ENCODE peak calls at places on chromosomes 11 and 22, in five cellular contexts. C, E, Z, N and X are unnamed samples.

GRCh38 chr11:120715239-120715638 is 203.7 kb downstream of the GRIK4 start:
- DNase-seq in E (peak), Z (peak), C (peak), N (no peak), X (no peak)

GRCh38 chr11:69101100-69101791 is 52.5 kb downstream of the TPCN2 start:
- DNase-seq in N (peak), E (peak), Z (peak), C (peak), X (peak)

GRCh38 chr11:2571598-2572281 is 126.9 kb downstream of the KCNQ1 start:
- DNase-seq in C (no peak), N (no peak), E (no peak), Z (no peak), X (no peak)

GRCh38 chr11:108142304-108142703 is 20.9 kb downstream of the ACAT1 start:
- DNase-seq in N (no peak), E (no peak), Z (no peak), C (no peak), X (no peak)

GRCh38 chr11:69499216-69499945 is 17.9 kb downstream of the LINC01488 start:
- DNase-seq in Z (no peak), C (no peak), E (no peak), N (no peak), X (no peak)

GRCh38 chr22:35617137-35617755 is at the start of gene MB:
- DNase-seq in N (no peak), E (no peak), Z (no peak), C (no peak), X (no peak)

GRCh38 chr11:73376803-73377629 is 817 bp downstream of the RELT start:
- DNase-seq in N (no peak), Z (peak), E (peak), C (peak), X (peak)

GRCh38 chr11:93236741-93237675 is 39.2 kb upstream of the SLC36A4 start:
- DNase-seq in Z (peak), E (peak), N (no peak), C (peak), X (peak)

GRCh38 chr11:34299962-34300350 is 57.9 kb downstream of the ABTB2 start:
- DNase-seq in Z (no peak), N (no peak), E (no peak), C (no peak), X (no peak)

GRCh38 chr11:43358670-43359431 is at the start of gene TTC17:
- DNase-seq in Z (peak), N (peak), E (peak), C (peak), X (peak)
- TF ChIP-seq POLR2A in Z (peak), N (peak), E (peak), C (peak), X (peak)

DNA sequence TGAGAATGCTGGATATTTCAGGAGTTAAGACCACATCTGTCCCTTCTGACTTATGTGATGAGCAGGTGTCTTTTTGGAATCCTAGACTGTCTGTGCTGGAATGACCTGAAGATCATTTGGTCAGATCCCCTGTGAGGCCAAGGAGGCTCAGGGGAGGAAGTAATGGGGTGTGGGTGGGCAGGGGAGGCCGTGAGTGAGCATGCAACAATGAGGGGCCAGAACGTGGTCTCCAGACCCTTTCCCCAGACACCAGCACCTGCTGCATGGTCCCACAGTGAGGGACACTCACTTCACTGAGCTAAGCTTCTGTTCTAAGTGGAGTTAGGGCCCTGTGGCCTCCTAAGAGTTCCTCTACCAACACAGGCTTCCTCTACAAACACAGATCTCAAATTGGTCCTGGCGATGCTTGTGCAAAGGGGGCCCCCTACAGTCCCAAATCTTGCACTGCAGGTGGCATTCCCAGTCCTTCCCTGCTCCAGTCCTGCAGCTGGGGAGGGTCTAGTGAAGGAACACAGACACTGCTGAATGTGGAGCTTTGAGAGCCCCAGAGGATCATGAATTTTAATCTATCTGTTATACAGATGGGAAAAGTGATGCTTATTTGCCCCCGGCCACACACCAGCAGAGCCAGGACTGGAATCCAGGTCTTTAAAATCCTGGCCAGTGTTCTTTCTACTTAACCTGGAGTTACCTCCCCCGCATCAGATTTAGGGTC is 7.4 kb downstream of the USP2 start:
- DNase-seq in C (peak), Z (peak), N (no peak), E (peak), X (peak)
- TF ChIP-seq RFX5 in C (no peak), Z (no peak), N (no peak), E (no peak), X (no peak)

GRCh38 chr11:13367115-13367514 is 89.5 kb downstream of the BMAL1 start:
- DNase-seq in Z (no peak), C (no peak), E (no peak), N (no peak), X (no peak)

GRCh38 chr11:13366266-13367026 is 88.9 kb downstream of the BMAL1 start:
- DNase-seq in Z (no peak), N (no peak), E (no peak), C (no peak), X (peak)

GRCh38 chr11:13364388-13364787 is 86.8 kb downstream of the BMAL1 start:
- DNase-seq in E (no peak), C (no peak), N (no peak), Z (no peak), X (no peak)

GRCh38 chr11:13362596-13363109 is 85.1 kb downstream of the BMAL1 start:
- DNase-seq in N (no peak), Z (no peak), E (no peak), C (no peak), X (no peak)

GRCh38 chr11:13368041-13368446 is 90.5 kb downstream of the BMAL1 start:
- DNase-seq in N (no peak), C (no peak), E (no peak), Z (peak), X (peak)
- TF ChIP-seq BHLHE40 in N (no peak), C (no peak), E (no peak), Z (no peak), X (no peak)

DNA sequence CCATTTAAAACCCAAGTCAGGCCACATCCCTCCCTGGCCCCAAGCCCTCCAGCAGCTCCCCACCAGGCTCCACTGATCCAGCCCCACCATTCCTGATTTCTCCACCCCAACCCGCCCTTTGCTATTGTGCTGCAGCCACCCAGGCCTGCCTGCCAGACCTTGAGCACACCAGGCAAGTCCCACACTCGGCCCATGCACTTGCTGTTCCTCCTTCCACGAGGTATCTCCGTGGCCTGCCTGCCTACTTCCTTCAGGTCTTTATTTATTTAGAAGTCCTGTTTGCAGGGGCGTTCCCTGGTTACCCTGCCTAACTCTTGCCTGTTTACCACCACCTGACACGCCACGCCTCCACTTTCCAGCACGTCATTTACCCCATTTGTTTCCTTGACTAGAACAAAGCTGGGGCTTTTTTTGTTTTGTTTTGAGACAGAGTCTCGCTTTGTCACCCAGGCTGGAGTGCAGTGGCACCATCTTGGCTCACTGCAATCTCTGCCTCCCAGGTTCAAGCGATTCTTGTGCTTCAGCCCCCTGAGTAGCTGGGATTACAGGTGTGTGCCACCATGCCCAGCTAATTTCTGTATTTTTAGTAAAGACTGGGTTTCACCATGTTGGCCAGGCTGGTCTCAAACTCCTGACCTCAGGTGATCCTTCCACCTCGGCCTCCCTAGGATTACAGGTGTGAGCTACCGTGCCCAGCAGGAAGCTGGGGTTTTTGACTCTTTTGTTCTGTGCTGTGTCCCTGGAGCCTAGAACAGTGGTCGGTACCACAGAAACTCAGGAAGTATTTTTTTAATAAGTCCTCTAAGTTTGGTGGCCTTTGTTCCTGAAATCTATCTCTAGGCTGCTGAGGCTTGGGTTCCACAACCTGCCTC is 6.7 kb downstream of the CENPM start:
- DNase-seq in Z (no peak), C (peak), N (peak), E (peak), X (no peak)
- TF ChIP-seq POLR2A in Z (no peak), C (no peak), N (peak), E (no peak), X (no peak)

GRCh38 chr22:47043835-47044721 is 281.6 kb downstream of the TBC1D22A start:
- DNase-seq in N (no peak), E (no peak), C (no peak), Z (no peak), X (peak)
- TF ChIP-seq RFX5 in N (no peak), E (no peak), C (no peak), Z (no peak), X (no peak)

DNA sequence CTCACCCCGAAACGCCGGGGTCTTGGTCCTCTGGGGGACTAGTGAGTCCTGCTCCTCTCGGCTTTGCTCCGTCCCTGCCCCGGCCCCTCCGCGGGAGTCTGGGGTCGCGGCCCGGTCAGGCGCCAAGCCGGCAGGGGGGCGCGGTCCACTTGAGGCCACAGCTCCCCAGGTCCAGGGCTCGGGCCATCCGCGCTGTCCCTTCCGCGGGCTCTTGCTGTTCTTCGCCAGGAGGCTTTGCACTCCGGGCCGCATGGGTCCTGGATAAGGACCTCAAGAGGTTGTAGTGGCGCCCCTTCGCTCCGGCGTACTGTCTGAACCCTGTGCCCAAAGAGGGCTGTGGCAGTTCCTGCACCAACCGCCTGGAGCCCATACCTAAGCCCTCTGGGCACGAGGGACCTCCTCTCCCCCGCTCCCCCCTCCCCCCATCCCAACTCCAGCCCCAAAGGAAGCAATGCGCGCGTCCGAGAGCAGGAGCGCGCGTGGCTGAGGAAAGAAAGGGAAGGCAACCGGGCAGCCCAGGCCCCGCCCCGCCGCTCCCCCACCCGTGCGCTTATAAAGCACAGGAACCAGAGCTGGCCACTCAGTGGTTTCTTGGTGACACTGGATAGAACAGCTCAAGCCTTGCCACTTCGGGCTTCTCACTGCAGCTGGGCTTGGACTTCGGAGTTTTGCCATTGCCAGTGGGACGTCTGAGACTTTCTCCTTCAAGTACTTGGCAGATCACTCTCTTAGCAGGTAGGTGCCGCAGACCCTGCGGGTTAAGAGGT is at the start of gene ADM:
- DNase-seq in N (no peak), E (peak), Z (peak), C (peak), X (peak)
- TF ChIP-seq BHLHE40 in N (no peak), E (no peak), Z (peak), C (no peak), X (no peak)

GRCh38 chr11:5228124-5228523 is 1.3 kb upstream of the HBB start:
- DNase-seq in C (no peak), N (no peak), Z (no peak), E (no peak), X (no peak)

GRCh38 chr11:5229388-5229787 is 2.5 kb upstream of the HBB start:
- DNase-seq in E (no peak), C (no peak), Z (no peak), N (no peak), X (no peak)

GRCh38 chr11:5226732-5227327 is at the start of gene HBB:
- DNase-seq in E (no peak), Z (no peak), N (no peak), C (no peak), X (no peak)

GRCh38 chr11:5225480-5225871 is 1.4 kb downstream of the HBB start:
- DNase-seq in N (no peak), E (peak), Z (no peak), C (no peak), X (no peak)

GRCh38 chr11:5224538-5225479 is 2.1 kb downstream of the HBB start:
- DNase-seq in N (no peak), C (no peak), E (peak), Z (no peak), X (no peak)
- TF ChIP-seq POLR2A in N (no peak), C (no peak), E (no peak), Z (no peak), X (no peak)

GRCh38 chr22:43891360-43892182 is at the start of gene PNPLA5:
- DNase-seq in E (peak), N (no peak), C (no peak), Z (no peak), X (peak)

GRCh38 chr22:43890901-43891331 is 897 bp downstream of the PNPLA5 start:
- DNase-seq in C (no peak), E (no peak), Z (no peak), N (no peak), X (peak)

GRCh38 chr22:43887391-43887790 is 4.4 kb downstream of the PNPLA5 start:
- DNase-seq in C (no peak), Z (no peak), E (no peak), N (no peak), X (no peak)

GRCh38 chr22:43888740-43889139 is 3.1 kb downstream of the PNPLA5 start:
- DNase-seq in C (no peak), N (no peak), Z (no peak), E (no peak), X (no peak)

GRCh38 chr22:43889366-43890253 is 2.2 kb downstream of the PNPLA5 start:
- DNase-seq in Z (no peak), N (no peak), C (peak), E (no peak), X (peak)
- TF ChIP-seq RFX5 in Z (no peak), N (no peak), C (no peak), E (no peak), X (no peak)

DNA sequence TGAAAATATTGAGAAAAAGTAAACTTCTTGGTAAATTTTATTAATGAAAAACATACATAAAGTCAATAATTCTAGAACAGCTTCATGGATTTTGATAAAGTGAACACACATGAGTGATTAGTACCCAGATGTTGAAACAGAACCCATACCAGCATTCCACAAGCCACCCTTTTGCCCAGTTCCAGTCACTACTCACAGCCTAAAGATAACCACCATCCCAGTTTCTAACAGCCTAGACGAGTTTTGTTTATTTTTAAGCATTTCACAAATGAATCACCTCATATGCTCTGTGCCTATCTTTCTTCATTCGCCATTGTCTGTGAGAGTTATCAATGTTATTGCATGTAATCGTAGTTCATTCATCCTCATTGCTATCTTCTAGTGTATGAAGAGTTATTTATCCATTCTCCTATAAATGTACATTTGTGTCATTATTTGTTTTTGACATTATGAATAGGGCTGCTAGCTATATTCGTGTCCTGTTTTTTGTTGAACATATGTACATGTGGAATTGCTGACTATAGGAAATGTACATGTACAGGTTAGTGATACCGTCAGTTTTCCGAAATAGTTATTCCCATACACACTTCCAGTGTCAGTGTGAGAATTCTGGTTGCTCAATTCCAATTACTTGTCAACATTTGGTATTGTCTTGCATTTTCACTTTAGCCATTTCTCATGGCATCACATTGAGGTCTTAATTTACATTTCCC is 44.5 kb upstream of the TEAD1 start:
- DNase-seq in E (no peak), Z (no peak), C (no peak), N (no peak), X (peak)
- TF ChIP-seq BHLHE40 in E (no peak), Z (no peak), C (no peak), N (no peak), X (peak)